ENCODE peak calls at places on chromosomes 7 and 10, in five cellular contexts. One of them, this sample, is unnamed.
A peak's percentile ranks its signal among the peaks of the same experiment; 100 is the strongest.

GRCh38 chr7:157936976-157937375 is 600.2 kb downstream of the DNAJB6 start:
- DNase-seq in uterus: no peak
- DNase-seq in activated naive CD4-positive, alpha-beta T cell: no peak
- DNase-seq in D721Med: no peak
- DNase-seq in lower leg skin: peak; percentile 34
- DNase-seq in this sample: no peak

GRCh38 chr7:139618482-139619366 is 95.2 kb downstream of the CLEC2L start:
- DNase-seq in uterus: peak; percentile 34
- DNase-seq in activated naive CD4-positive, alpha-beta T cell: peak; percentile 50
- DNase-seq in D721Med: no peak
- DNase-seq in lower leg skin: peak; percentile 79
- DNase-seq in this sample: no peak

GRCh38 chr10:18260308-18260971 is 120.2 kb downstream of the CACNB2 start:
- DNase-seq in uterus: no peak
- DNase-seq in activated naive CD4-positive, alpha-beta T cell: no peak
- DNase-seq in D721Med: no peak
- DNase-seq in lower leg skin: no peak
- DNase-seq in this sample: no peak

GRCh38 chr10:77587424-77587806 is 50.2 kb downstream of the KCNMA1 start:
- DNase-seq in uterus: no peak
- DNase-seq in activated naive CD4-positive, alpha-beta T cell: no peak
- DNase-seq in D721Med: no peak
- DNase-seq in lower leg skin: no peak
- DNase-seq in this sample: no peak

GRCh38 chr7:30745251-30745650 is 6.7 kb upstream of the INMT start:
- DNase-seq in uterus: no peak
- DNase-seq in activated naive CD4-positive, alpha-beta T cell: no peak
- DNase-seq in D721Med: no peak
- DNase-seq in lower leg skin: no peak
- DNase-seq in this sample: no peak

GRCh38 chr10:89032141-89032814 is 41.7 kb downstream of the FAS start:
- DNase-seq in uterus: no peak
- DNase-seq in activated naive CD4-positive, alpha-beta T cell: no peak
- DNase-seq in D721Med: no peak
- DNase-seq in lower leg skin: no peak
- DNase-seq in this sample: no peak

GRCh38 chr7:44971991-44972441 is 6.8 kb downstream of the MYO1G start:
- DNase-seq in uterus: no peak
- DNase-seq in activated naive CD4-positive, alpha-beta T cell: no peak
- DNase-seq in D721Med: no peak
- DNase-seq in lower leg skin: no peak
- DNase-seq in this sample: no peak

GRCh38 chr10:132786279-132786528 is 257 bp upstream of the NKX6-2 start:
- DNase-seq in uterus: no peak
- DNase-seq in activated naive CD4-positive, alpha-beta T cell: no peak
- DNase-seq in D721Med: no peak
- DNase-seq in lower leg skin: no peak
- DNase-seq in this sample: no peak

GRCh38 chr10:114523876-114524275 is 119.6 kb upstream of the AFAP1L2 start:
- DNase-seq in uterus: no peak
- DNase-seq in activated naive CD4-positive, alpha-beta T cell: no peak
- DNase-seq in D721Med: no peak
- DNase-seq in lower leg skin: no peak
- DNase-seq in this sample: no peak

GRCh38 chr10:104842704-104843103 is 201.6 kb downstream of the SORCS3 start:
- DNase-seq in uterus: no peak
- DNase-seq in activated naive CD4-positive, alpha-beta T cell: no peak
- DNase-seq in D721Med: no peak
- DNase-seq in lower leg skin: no peak
- DNase-seq in this sample: no peak

GRCh38 chr7:13308423-13308822 is 621.0 kb downstream of the ARL4A start:
- DNase-seq in uterus: no peak
- DNase-seq in activated naive CD4-positive, alpha-beta T cell: no peak
- DNase-seq in D721Med: no peak
- DNase-seq in lower leg skin: no peak
- DNase-seq in this sample: no peak

GRCh38 chr7:101865031-101865824 is 47.8 kb downstream of the CUX1 start:
- DNase-seq in uterus: no peak
- DNase-seq in activated naive CD4-positive, alpha-beta T cell: no peak
- DNase-seq in D721Med: no peak
- DNase-seq in lower leg skin: no peak
- DNase-seq in this sample: no peak

GRCh38 chr10:92699518-92700272 is 9.9 kb downstream of the HHEX start:
- DNase-seq in uterus: no peak
- DNase-seq in activated naive CD4-positive, alpha-beta T cell: peak; percentile 7
- DNase-seq in D721Med: no peak
- DNase-seq in lower leg skin: peak; percentile 88
- DNase-seq in this sample: no peak

This sample was measured in NCI-H187.